ENCODE peak calls at places on chromosome 16, in nine cellular contexts. W is SW 1271; R is T47D; B is GM13976; C is stimulated activated CD4-positive, alpha-beta T cell treated with anti-CD3 and anti-CD28 coated beads, Interleukin-15, amount 100 ng/mL, for 24 hours; A is amniotic stem cell; S is choroid plexus epithelial cell; T is A549; I is RWPE2. X is an unnamed sample.

GRCh38 chr16:27083861-27084261 is 17.1 kb downstream of the C16orf82 start:
- DNase-seq in W (no peak), R (no peak), B (no peak), C (no peak), A (no peak), S (peak; percentile 4), T (no peak), I (no peak), X (no peak)

GRCh38 chr16:1771072-1771863 is at the start of gene NME3:
- DNase-seq in W (peak; percentile 41), R (peak; percentile 77), B (peak; percentile 91), C (peak; percentile 88), A (peak; percentile 13), S (peak; percentile 77), T (peak; percentile 76), I (no peak), X (peak; percentile 65)

GRCh38 chr16:87607871-87608270 is 5.6 kb downstream of the JPH3 start:
- DNase-seq in W (no peak), R (no peak), B (no peak), C (no peak), A (no peak), S (no peak), T (no peak), I (no peak), X (no peak)

GRCh38 chr16:59697236-59697635 is 963.1 kb upstream of the GOT2 start:
- DNase-seq in W (no peak), R (no peak), B (no peak), C (no peak), A (no peak), S (peak; percentile 39), T (no peak), I (no peak), X (no peak)

GRCh38 chr16:11757671-11758545 is 15.3 kb upstream of the TXNDC11 start:
- DNase-seq in W (no peak), R (peak; percentile 28), B (no peak), C (no peak), A (no peak), S (peak; percentile 92), T (peak; percentile 19), I (no peak), X (no peak)

GRCh38 chr16:66416981-66417700 is 10.0 kb upstream of the BEAN1 start:
- DNase-seq in W (no peak), R (no peak), B (no peak), C (no peak), A (no peak), S (no peak), T (no peak), I (no peak), X (no peak)

GRCh38 chr16:68093816-68094613 is 8.8 kb downstream of the NFATC3 start:
- DNase-seq in W (peak; percentile 28), R (peak; percentile 26), B (no peak), C (no peak), A (no peak), S (peak; percentile 62), T (no peak), I (no peak), X (no peak)

GRCh38 chr16:87571868-87572244 is 30.5 kb upstream of the JPH3 start:
- DNase-seq in W (no peak), R (no peak), B (no peak), C (no peak), A (no peak), S (no peak), T (no peak), I (peak; percentile 22), X (no peak)

X was measured in breast epithelium.